ENCODE peak calls at places on chromosomes 1 and 21, in six cellular contexts. Q is A549, N is HCT116, I is upper lobe of left lung, S is esophagus muscularis mucosa, E is endothelial cell of umbilical vein. F is an unnamed sample.
A peak's percentile ranks its signal among the peaks of the same experiment; 100 is the strongest.

GRCh38 chr1:170461362-170461761 is 70.6 kb upstream of the GORAB start:
- DNase-seq in E (no peak), Q (no peak), N (no peak), I (no peak), S (no peak), F (no peak)

GRCh38 chr1:6508154-6508875 is 16.8 kb upstream of the PLEKHG5 start:
- DNase-seq in S (no peak), N (no peak), Q (no peak), E (no peak), I (peak; percentile 68), F (no peak)

GRCh38 chr21:26683996-26684395 is 110.9 kb upstream of the CYYR1 start:
- DNase-seq in Q (no peak), I (no peak), S (no peak), E (no peak), N (no peak), F (no peak)

GRCh38 chr1:168430348-168430747 is 113.4 kb downstream of the XCL2 start:
- DNase-seq in E (no peak), S (no peak), N (no peak), Q (no peak), I (peak; percentile 72), F (no peak)

GRCh38 chr21:46634966-46635323 is 529 bp upstream of the PRMT2 start:
- DNase-seq in S (peak; percentile 94), Q (peak; percentile 31), N (peak; percentile 40), I (no peak), E (peak; percentile 89), F (peak; percentile 40)

GRCh38 chr1:39899611-39900538 is 1.8 kb downstream of the MYCL start:
- DNase-seq in Q (no peak), N (no peak), S (no peak), I (no peak), E (no peak), F (no peak)

GRCh38 chr1:211606914-211607751 is 28.2 kb upstream of the SLC30A1 start:
- DNase-seq in E (no peak), Q (no peak), I (no peak), N (no peak), S (no peak), F (no peak)

GRCh38 chr1:156627313-156627880 is 8.2 kb downstream of the HAPLN2 start:
- DNase-seq in S (no peak), N (peak; percentile 39), I (no peak), Q (peak; percentile 57), E (peak; percentile 57), F (peak; percentile 43)

GRCh38 chr1:234780531-234781162 is 170.7 kb upstream of the IRF2BP2 start:
- DNase-seq in E (peak; percentile 34), I (peak; percentile 70), N (no peak), S (peak; percentile 96), Q (peak; percentile 26), F (no peak)

GRCh38 chr1:100362821-100363466 is 10.6 kb downstream of the CDC14A start:
- DNase-seq in E (no peak), I (no peak), S (no peak), Q (no peak), N (no peak), F (no peak)

GRCh38 chr1:95117207-95118018 is at the start of gene TLCD4:
- DNase-seq in I (peak; percentile 94), N (peak; percentile 35), Q (peak; percentile 46), E (no peak), S (no peak), F (peak; percentile 78)

GRCh38 chr1:205273551-205273982 is 45.8 kb downstream of the TMCC2 start:
- DNase-seq in Q (peak; percentile 96), I (no peak), E (peak; percentile 69), S (peak; percentile 95), N (peak; percentile 48), F (peak; percentile 94)

GRCh38 chr1:232682248-232682647 is 52.3 kb upstream of the SIPA1L2 start:
- DNase-seq in S (no peak), N (no peak), E (no peak), Q (no peak), I (no peak), F (peak; percentile 86)

GRCh38 chr1:150696151-150696550 is 803 bp downstream of the GOLPH3L start:
- DNase-seq in Q (no peak), I (no peak), S (no peak), N (no peak), E (peak; percentile 32), F (no peak)

GRCh38 chr1:53616927-53617326 is 122.0 kb downstream of the GLIS1 start:
- DNase-seq in Q (no peak), N (no peak), I (no peak), E (no peak), S (no peak), F (peak; percentile 16)

GRCh38 chr1:26237230-26237966 is 3.4 kb downstream of the CEP85 start:
- DNase-seq in N (no peak), E (peak; percentile 45), S (no peak), I (no peak), Q (no peak), F (no peak)

GRCh38 chr1:200488375-200489165 is 78.7 kb upstream of the ZNF281 start:
- DNase-seq in S (no peak), Q (peak; percentile 44), E (peak; percentile 72), I (no peak), N (peak; percentile 56), F (peak; percentile 51)

GRCh38 chr1:214514032-214514818 is 37.2 kb downstream of the PTPN14 start:
- DNase-seq in S (no peak), N (no peak), I (peak; percentile 32), Q (no peak), E (peak; percentile 37), F (no peak)

GRCh38 chr21:38726482-38726881 is 79.2 kb upstream of the ETS2 start:
- DNase-seq in I (no peak), Q (no peak), E (no peak), S (no peak), N (no peak), F (no peak)

GRCh38 chr1:30727796-30728195 is 4.4 kb upstream of the MATN1 start:
- DNase-seq in S (no peak), E (peak; percentile 35), N (no peak), I (no peak), Q (no peak), F (no peak)

GRCh38 chr1:30729906-30730305 is 6.5 kb upstream of the MATN1 start:
- DNase-seq in S (no peak), E (no peak), Q (no peak), N (no peak), I (no peak), F (no peak)

GRCh38 chr1:30728832-30729638 is 5.7 kb upstream of the MATN1 start:
- DNase-seq in I (no peak), S (no peak), E (no peak), Q (no peak), N (no peak), F (no peak)

GRCh38 chr1:30727013-30727684 is 3.8 kb upstream of the MATN1 start:
- DNase-seq in I (no peak), E (no peak), N (no peak), Q (no peak), S (no peak), F (no peak)

GRCh38 chr1:30728340-30728739 is 5.0 kb upstream of the MATN1 start:
- DNase-seq in N (no peak), I (no peak), S (no peak), E (no peak), Q (no peak), F (no peak)
- H3K9me3 ChIP-seq in N (no peaks in the 10 kb centered on the region), I (no peaks in the 10 kb centered on the region), S (no peaks in the 10 kb centered on the region), E (no peaks in the 10 kb centered on the region), Q (no peaks in the 10 kb centered on the region), F (no peaks in the 10 kb centered on the region)

GRCh38 chr1:151837841-151838490 is 1.7 kb downstream of the C2CD4D start:
- DNase-seq in E (no peak), I (peak; percentile 90), Q (no peak), N (no peak), S (no peak), F (no peak)
- H3K27ac ChIP-seq in E (no peak overlapping the region), I (peak overlapping the region; percentile 21), Q (no peak overlapping the region), N (no peak overlapping the region), S (no peak overlapping the region), F (peak overlapping the region; percentile 85)

DNA sequence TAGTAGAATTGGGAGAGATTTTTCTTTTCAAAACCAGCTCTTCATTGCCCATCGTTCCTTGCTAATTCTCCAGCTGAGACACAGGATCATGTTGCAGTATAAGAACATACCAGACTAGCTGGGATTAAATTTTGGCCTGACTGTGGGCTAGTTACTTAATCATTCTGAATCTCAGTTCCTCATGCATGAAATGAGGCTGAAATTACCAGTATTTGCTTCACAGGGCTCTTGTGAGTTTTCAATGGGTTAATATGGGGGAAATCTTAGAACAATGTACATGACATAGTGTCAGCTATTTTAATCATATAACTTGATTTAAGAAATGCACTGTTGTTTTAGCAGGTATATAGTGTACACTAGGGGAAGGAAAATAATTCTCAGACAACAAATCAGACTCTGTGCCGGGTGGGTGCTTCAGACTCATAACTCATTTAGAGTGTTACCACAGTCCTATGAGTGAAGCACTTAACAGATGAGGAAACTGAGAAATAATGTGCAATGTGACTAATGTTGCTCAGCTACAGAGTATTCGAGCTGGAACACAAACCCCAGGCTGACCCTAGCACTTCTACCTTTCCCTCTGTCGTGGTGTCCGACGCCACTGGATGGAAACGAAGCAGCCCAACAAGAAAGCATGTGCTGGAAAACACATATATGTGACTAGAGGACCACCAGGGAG is 137.6 kb upstream of the SGIP1 start:
- DNase-seq in Q (no peak), I (no peak), S (no peak), E (no peak), N (no peak), F (no peak)
- TF ChIP-seq POLR2A in Q (no peak), I (no peak), S (no peak), E (no peak), N (no peak), F (no peak)

GRCh38 chr1:2916153-2916552 is 105.1 kb upstream of the ACTRT2 start:
- DNase-seq in S (no peak), E (no peak), Q (no peak), I (no peak), N (no peak), F (no peak)

GRCh38 chr1:2916706-2917105 is 104.6 kb upstream of the ACTRT2 start:
- DNase-seq in N (no peak), E (no peak), I (peak; percentile 70), S (no peak), Q (no peak), F (no peak)

GRCh38 chr1:2918441-2918840 is 102.8 kb upstream of the ACTRT2 start:
- DNase-seq in Q (no peak), S (no peak), I (peak; percentile 60), N (no peak), E (no peak), F (no peak)

GRCh38 chr1:2919826-2920225 is 101.4 kb upstream of the ACTRT2 start:
- DNase-seq in E (no peak), S (no peak), I (peak; percentile 70), N (no peak), Q (no peak), F (no peak)

GRCh38 chr1:2917284-2917683 is 104.0 kb upstream of the ACTRT2 start:
- DNase-seq in E (no peak), S (no peak), I (peak; percentile 54), Q (no peak), N (no peak), F (no peak)
- H3K9me3 ChIP-seq in E (no peaks in the 10 kb centered on the region), S (no peaks in the 10 kb centered on the region), I (no peaks in the 10 kb centered on the region), Q (no peaks in the 10 kb centered on the region), N (no peaks in the 10 kb centered on the region), F (no peaks in the 10 kb centered on the region)